ENCODE peak calls at places on chromosomes 16 and 17, in seven cellular contexts. One of them, this sample, is unnamed.
A peak's percentile ranks its signal among the peaks of the same experiment; 100 is the strongest.

GRCh38 chr16:2447920-2448583 is 11.9 kb upstream of the TEDC2 start:
- DNase-seq in endodermal cell: no peak
- DNase-seq in spleen: no peak
- DNase-seq in PC-3: no peak
- DNase-seq in CD4-positive, alpha-beta T cell: no peak
- DNase-seq in psoas muscle: no peak
- DNase-seq in CD8-positive, alpha-beta T cell: no peak
- DNase-seq in this sample: no peak

GRCh38 chr16:47507701-47508100 is 46.6 kb downstream of the PHKB start:
- DNase-seq in PC-3: no peak
- DNase-seq in spleen: no peak
- DNase-seq in psoas muscle: no peak
- DNase-seq in CD4-positive, alpha-beta T cell: no peak
- DNase-seq in CD8-positive, alpha-beta T cell: no peak
- DNase-seq in endodermal cell: no peak
- DNase-seq in this sample: no peak

GRCh38 chr16:78002915-78003538 is 19.3 kb upstream of the CLEC3A start:
- DNase-seq in spleen: peak; percentile 83
- DNase-seq in CD8-positive, alpha-beta T cell: peak; percentile 42
- DNase-seq in CD4-positive, alpha-beta T cell: peak; percentile 46
- DNase-seq in endodermal cell: peak; percentile 98
- DNase-seq in psoas muscle: peak; percentile 78
- DNase-seq in PC-3: peak; percentile 85
- DNase-seq in this sample: peak; percentile 94

GRCh38 chr16:26447570-26447969 is 619.2 kb upstream of the C16orf82 start:
- DNase-seq in CD8-positive, alpha-beta T cell: no peak
- DNase-seq in CD4-positive, alpha-beta T cell: no peak
- DNase-seq in psoas muscle: no peak
- DNase-seq in spleen: no peak
- DNase-seq in PC-3: no peak
- DNase-seq in endodermal cell: no peak
- DNase-seq in this sample: no peak

GRCh38 chr16:50144211-50144610 is 8.9 kb upstream of the TENT4B start:
- DNase-seq in psoas muscle: no peak
- DNase-seq in spleen: no peak
- DNase-seq in CD8-positive, alpha-beta T cell: no peak
- DNase-seq in CD4-positive, alpha-beta T cell: no peak
- DNase-seq in PC-3: no peak
- DNase-seq in endodermal cell: no peak
- DNase-seq in this sample: no peak

GRCh38 chr17:72191901-72192300 is 71.1 kb downstream of the SOX9 start:
- DNase-seq in endodermal cell: peak; percentile 40
- DNase-seq in PC-3: no peak
- DNase-seq in psoas muscle: no peak
- DNase-seq in CD4-positive, alpha-beta T cell: no peak
- DNase-seq in spleen: no peak
- DNase-seq in CD8-positive, alpha-beta T cell: no peak
- DNase-seq in this sample: no peak

GRCh38 chr16:75151798-75152197 is 3.5 kb downstream of the ZFP1 start:
- DNase-seq in psoas muscle: no peak
- DNase-seq in endodermal cell: no peak
- DNase-seq in spleen: no peak
- DNase-seq in CD4-positive, alpha-beta T cell: no peak
- DNase-seq in PC-3: no peak
- DNase-seq in CD8-positive, alpha-beta T cell: no peak
- DNase-seq in this sample: no peak

GRCh38 chr17:52297230-52298010 is 138.9 kb upstream of the CA10 start:
- DNase-seq in PC-3: peak; percentile 54
- DNase-seq in CD4-positive, alpha-beta T cell: no peak
- DNase-seq in endodermal cell: no peak
- DNase-seq in CD8-positive, alpha-beta T cell: no peak
- DNase-seq in spleen: no peak
- DNase-seq in psoas muscle: no peak
- DNase-seq in this sample: peak; percentile 20

GRCh38 chr17:27423651-27424050 is 32.6 kb upstream of the KSR1 start:
- DNase-seq in spleen: no peak
- DNase-seq in psoas muscle: no peak
- DNase-seq in PC-3: no peak
- DNase-seq in CD8-positive, alpha-beta T cell: no peak
- DNase-seq in endodermal cell: no peak
- DNase-seq in CD4-positive, alpha-beta T cell: no peak
- DNase-seq in this sample: no peak

DNA sequence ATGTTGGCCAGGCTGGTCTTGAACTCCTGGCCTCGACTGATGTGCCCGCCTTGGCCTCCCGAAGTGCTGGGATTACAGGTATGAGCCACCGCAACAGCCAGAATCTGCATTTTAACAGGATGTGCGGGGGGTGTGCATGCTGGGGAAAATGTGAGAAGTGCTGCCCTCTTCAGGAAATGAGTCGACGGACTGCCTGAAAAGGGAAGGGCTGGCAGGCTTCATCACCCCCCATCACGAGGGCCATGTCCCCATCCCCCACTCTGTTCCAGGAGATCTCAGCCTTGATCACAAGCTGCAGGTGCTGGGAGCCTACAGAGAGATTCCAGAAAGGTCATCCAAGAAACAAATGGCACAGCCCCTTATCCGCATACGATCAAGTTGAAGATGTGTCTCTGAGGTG is 195.3 kb upstream of the RPL38 start:
- DNase-seq in spleen: no peak
- DNase-seq in psoas muscle: no peak
- DNase-seq in CD4-positive, alpha-beta T cell: no peak
- DNase-seq in endodermal cell: peak; percentile 91
- DNase-seq in PC-3: peak; percentile 36
- DNase-seq in CD8-positive, alpha-beta T cell: no peak
- DNase-seq in this sample: peak; percentile 87
- TF ChIP-seq CTCF in spleen: peak; percentile 10
- TF ChIP-seq CTCF in psoas muscle: no peak
- TF ChIP-seq CTCF in CD4-positive, alpha-beta T cell: peak; percentile 38
- TF ChIP-seq CTCF in endodermal cell: peak; percentile 76
- TF ChIP-seq CTCF in PC-3: peak; percentile 66
- TF ChIP-seq CTCF in CD8-positive, alpha-beta T cell: no peak
- TF ChIP-seq CTCF in this sample: peak; percentile 84

DNA sequence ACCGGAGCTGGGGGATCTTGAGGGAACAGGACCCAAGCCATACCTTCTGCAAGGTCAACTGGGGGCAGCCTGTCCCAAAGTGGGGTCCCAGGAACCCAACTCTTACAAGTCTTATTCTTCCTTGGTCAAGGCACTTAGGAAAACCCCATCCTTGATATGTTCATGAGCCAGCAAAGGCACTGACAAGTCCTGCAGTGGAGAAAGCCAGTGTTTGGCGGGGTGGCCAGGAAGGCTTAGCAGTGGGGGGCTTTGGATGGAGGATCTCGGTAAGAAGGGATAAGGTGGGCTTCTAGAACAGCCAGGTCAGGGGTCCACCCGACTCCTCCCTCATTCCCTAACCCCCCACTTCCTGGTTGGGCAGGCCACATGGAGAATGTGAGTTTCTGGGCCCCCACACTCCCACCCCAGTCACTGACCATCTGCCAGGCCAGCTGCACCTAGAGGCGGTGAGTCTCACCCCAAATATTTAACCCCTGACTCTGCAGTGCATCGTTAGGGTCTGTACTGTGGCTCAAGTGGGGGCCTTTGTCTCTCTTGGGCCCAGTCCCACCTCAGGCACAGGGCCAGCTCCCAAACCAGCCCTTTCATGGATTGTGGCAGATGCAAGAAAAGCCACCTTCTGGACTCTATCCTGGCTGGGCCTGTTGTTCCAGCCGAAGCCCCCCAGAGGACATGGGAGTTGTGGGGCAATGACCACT is 22.3 kb downstream of the PPL start:
- DNase-seq in PC-3: no peak
- DNase-seq in CD8-positive, alpha-beta T cell: no peak
- DNase-seq in spleen: no peak
- DNase-seq in CD4-positive, alpha-beta T cell: no peak
- DNase-seq in psoas muscle: no peak
- DNase-seq in endodermal cell: no peak
- DNase-seq in this sample: no peak
- H3K27ac ChIP-seq in PC-3: no peak overlapping the region
- H3K27ac ChIP-seq in CD8-positive, alpha-beta T cell: no peak overlapping the region
- H3K27ac ChIP-seq in spleen: no peak overlapping the region
- H3K27ac ChIP-seq in CD4-positive, alpha-beta T cell: no peak overlapping the region
- H3K27ac ChIP-seq in psoas muscle: no peak overlapping the region
- H3K27ac ChIP-seq in endodermal cell: no peak overlapping the region
- H3K27ac ChIP-seq in this sample: no peak overlapping the region

GRCh38 chr17:74960739-74961342 is 11.7 kb downstream of the HID1 start:
- DNase-seq in CD8-positive, alpha-beta T cell: peak; percentile 56
- DNase-seq in CD4-positive, alpha-beta T cell: no peak
- DNase-seq in PC-3: no peak
- DNase-seq in endodermal cell: peak; percentile 96
- DNase-seq in spleen: no peak
- DNase-seq in psoas muscle: no peak
- DNase-seq in this sample: peak; percentile 96
- TF ChIP-seq CTCF in CD8-positive, alpha-beta T cell: no peak
- TF ChIP-seq CTCF in CD4-positive, alpha-beta T cell: no peak
- TF ChIP-seq CTCF in PC-3: peak; percentile 13
- TF ChIP-seq CTCF in endodermal cell: peak; percentile 85
- TF ChIP-seq CTCF in spleen: peak; percentile 24
- TF ChIP-seq CTCF in psoas muscle: peak; percentile 5
- TF ChIP-seq CTCF in this sample: peak; percentile 99

GRCh38 chr16:30588651-30589050 is 3.2 kb upstream of the ZNF785 start:
- DNase-seq in PC-3: no peak
- DNase-seq in CD4-positive, alpha-beta T cell: no peak
- DNase-seq in psoas muscle: no peak
- DNase-seq in CD8-positive, alpha-beta T cell: no peak
- DNase-seq in endodermal cell: no peak
- DNase-seq in spleen: no peak
- DNase-seq in this sample: no peak

GRCh38 chr16:30581462-30581861 is 4.0 kb downstream of the ZNF785 start:
- DNase-seq in spleen: no peak
- DNase-seq in psoas muscle: no peak
- DNase-seq in endodermal cell: no peak
- DNase-seq in CD4-positive, alpha-beta T cell: no peak
- DNase-seq in PC-3: no peak
- DNase-seq in CD8-positive, alpha-beta T cell: no peak
- DNase-seq in this sample: no peak

GRCh38 chr16:30585022-30585399 is 486 bp downstream of the ZNF785 start:
- DNase-seq in CD4-positive, alpha-beta T cell: no peak
- DNase-seq in psoas muscle: no peak
- DNase-seq in PC-3: peak; percentile 4
- DNase-seq in spleen: no peak
- DNase-seq in endodermal cell: peak; percentile 77
- DNase-seq in CD8-positive, alpha-beta T cell: no peak
- DNase-seq in this sample: peak; percentile 43

GRCh38 chr16:30585400-30586191 is at the start of gene ZNF785:
- DNase-seq in endodermal cell: peak; percentile 99
- DNase-seq in CD4-positive, alpha-beta T cell: peak; percentile 86
- DNase-seq in psoas muscle: peak; percentile 96
- DNase-seq in PC-3: peak; percentile 97
- DNase-seq in spleen: peak; percentile 95
- DNase-seq in CD8-positive, alpha-beta T cell: peak; percentile 96
- DNase-seq in this sample: peak; percentile 98

GRCh38 chr16:30582611-30583340 is 2.7 kb downstream of the ZNF785 start:
- DNase-seq in spleen: no peak
- DNase-seq in CD8-positive, alpha-beta T cell: no peak
- DNase-seq in PC-3: no peak
- DNase-seq in psoas muscle: no peak
- DNase-seq in CD4-positive, alpha-beta T cell: no peak
- DNase-seq in endodermal cell: no peak
- DNase-seq in this sample: no peak
- H3K27ac ChIP-seq in spleen: no peak overlapping the region
- H3K27ac ChIP-seq in CD8-positive, alpha-beta T cell: no peak overlapping the region
- H3K27ac ChIP-seq in PC-3: no peak overlapping the region
- H3K27ac ChIP-seq in psoas muscle: no peak overlapping the region
- H3K27ac ChIP-seq in CD4-positive, alpha-beta T cell: no peak overlapping the region
- H3K27ac ChIP-seq in endodermal cell: no peak overlapping the region
- H3K27ac ChIP-seq in this sample: no peak overlapping the region

GRCh38 chr16:17567455-17567854 is 96.7 kb upstream of the XYLT1 start:
- DNase-seq in CD8-positive, alpha-beta T cell: no peak
- DNase-seq in endodermal cell: no peak
- DNase-seq in PC-3: no peak
- DNase-seq in CD4-positive, alpha-beta T cell: no peak
- DNase-seq in spleen: no peak
- DNase-seq in psoas muscle: no peak
- DNase-seq in this sample: no peak

GRCh38 chr16:17566075-17566474 is 95.3 kb upstream of the XYLT1 start:
- DNase-seq in endodermal cell: no peak
- DNase-seq in CD8-positive, alpha-beta T cell: no peak
- DNase-seq in psoas muscle: no peak
- DNase-seq in PC-3: no peak
- DNase-seq in CD4-positive, alpha-beta T cell: no peak
- DNase-seq in spleen: no peak
- DNase-seq in this sample: no peak

GRCh38 chr16:17566656-17567450 is 96.1 kb upstream of the XYLT1 start:
- DNase-seq in spleen: no peak
- DNase-seq in PC-3: no peak
- DNase-seq in CD8-positive, alpha-beta T cell: no peak
- DNase-seq in endodermal cell: no peak
- DNase-seq in CD4-positive, alpha-beta T cell: no peak
- DNase-seq in psoas muscle: no peak
- DNase-seq in this sample: no peak

GRCh38 chr16:17564856-17565255 is 94.1 kb upstream of the XYLT1 start:
- DNase-seq in endodermal cell: no peak
- DNase-seq in CD8-positive, alpha-beta T cell: no peak
- DNase-seq in PC-3: no peak
- DNase-seq in CD4-positive, alpha-beta T cell: no peak
- DNase-seq in spleen: no peak
- DNase-seq in psoas muscle: no peak
- DNase-seq in this sample: no peak

GRCh38 chr16:17565605-17566004 is 94.8 kb upstream of the XYLT1 start:
- DNase-seq in psoas muscle: no peak
- DNase-seq in CD8-positive, alpha-beta T cell: no peak
- DNase-seq in endodermal cell: no peak
- DNase-seq in PC-3: no peak
- DNase-seq in spleen: no peak
- DNase-seq in CD4-positive, alpha-beta T cell: no peak
- DNase-seq in this sample: no peak
- TF ChIP-seq CTCF in psoas muscle: no peak
- TF ChIP-seq CTCF in CD8-positive, alpha-beta T cell: no peak
- TF ChIP-seq CTCF in endodermal cell: peak; percentile 25
- TF ChIP-seq CTCF in PC-3: no peak
- TF ChIP-seq CTCF in spleen: no peak
- TF ChIP-seq CTCF in CD4-positive, alpha-beta T cell: no peak
- TF ChIP-seq CTCF in this sample: no peak

DNA sequence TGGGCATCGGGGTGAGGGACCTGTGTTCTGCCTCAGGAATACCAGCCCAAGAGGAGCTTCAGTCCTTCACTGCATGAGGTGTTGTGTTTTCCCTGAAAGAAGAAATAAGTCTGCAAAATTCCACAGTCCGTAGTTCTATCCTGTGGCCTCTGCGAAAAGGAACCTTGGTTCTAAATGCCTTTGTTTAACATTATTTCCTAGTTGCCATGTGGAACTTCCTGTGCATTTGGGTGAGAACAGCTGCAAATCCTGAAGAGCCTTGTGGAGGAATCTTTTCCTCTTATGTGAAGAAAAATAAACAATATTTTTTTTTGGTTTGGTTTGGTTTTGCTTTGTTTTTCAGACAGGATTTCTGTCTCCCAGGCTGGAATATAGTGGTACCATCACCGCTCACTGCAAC is 9.8 kb downstream of the PSKH1 start:
- DNase-seq in CD4-positive, alpha-beta T cell: no peak
- DNase-seq in PC-3: no peak
- DNase-seq in spleen: no peak
- DNase-seq in endodermal cell: no peak
- DNase-seq in CD8-positive, alpha-beta T cell: no peak
- DNase-seq in psoas muscle: no peak
- DNase-seq in this sample: no peak
- H3K27ac ChIP-seq in CD4-positive, alpha-beta T cell: no peak overlapping the region
- H3K27ac ChIP-seq in PC-3: no peak overlapping the region
- H3K27ac ChIP-seq in spleen: peak overlapping the region; percentile 29
- H3K27ac ChIP-seq in endodermal cell: no peak overlapping the region
- H3K27ac ChIP-seq in CD8-positive, alpha-beta T cell: no peak overlapping the region
- H3K27ac ChIP-seq in psoas muscle: peak overlapping the region; percentile 18
- H3K27ac ChIP-seq in this sample: no peak overlapping the region

This sample was measured in WERI-Rb-1.